ENCODE peak calls at places on chromosomes 16 and 17, in five cellular contexts. One of them, this sample, is unnamed. For H3K4me1 and H3K27me3, the result is how much of the 10 kb centered on the place peaks cover.

GRCh38 chr16:8396463-8396862 is 193.8 kb downstream of the TMEM114 start:
- DNase-seq in SJSA1: no peak
- DNase-seq in fibroblast of lung: no peak
- DNase-seq in heart left ventricle: no peak
- DNase-seq in heart right ventricle: no peak
- DNase-seq in this sample: no peak

GRCh38 chr17:18203308-18203707 is 19.7 kb downstream of the ALKBH5 start:
- DNase-seq in SJSA1: no peak
- DNase-seq in fibroblast of lung: no peak
- DNase-seq in heart left ventricle: no peak
- DNase-seq in heart right ventricle: no peak
- DNase-seq in this sample: no peak

GRCh38 chr16:72621651-72622050 is 426.3 kb downstream of the ZFHX3 start:
- DNase-seq in SJSA1: no peak
- DNase-seq in fibroblast of lung: peak
- DNase-seq in heart left ventricle: no peak
- DNase-seq in heart right ventricle: no peak
- DNase-seq in this sample: no peak

GRCh38 chr16:82634955-82635610 is 8.3 kb downstream of the CDH13 start:
- DNase-seq in SJSA1: no peak
- DNase-seq in fibroblast of lung: no peak
- DNase-seq in heart left ventricle: no peak
- DNase-seq in heart right ventricle: no peak
- DNase-seq in this sample: no peak

GRCh38 chr16:58020628-58021521 is 4.7 kb upstream of the MMP15 start:
- DNase-seq in SJSA1: no peak
- DNase-seq in fibroblast of lung: no peak
- DNase-seq in heart left ventricle: peak
- DNase-seq in heart right ventricle: peak
- DNase-seq in this sample: no peak

GRCh38 chr17:1716912-1717695 is 6.9 kb upstream of the TLCD2 start:
- DNase-seq in SJSA1: peak
- DNase-seq in fibroblast of lung: peak
- DNase-seq in heart left ventricle: peak
- DNase-seq in heart right ventricle: peak
- DNase-seq in this sample: peak

GRCh38 chr16:65414284-65414984 is 292.6 kb upstream of the CDH11 start:
- DNase-seq in SJSA1: peak
- DNase-seq in fibroblast of lung: peak
- DNase-seq in heart left ventricle: no peak
- DNase-seq in heart right ventricle: no peak
- DNase-seq in this sample: peak

GRCh38 chr17:30717290-30718098 is 107.0 kb downstream of the CRLF3 start:
- DNase-seq in SJSA1: no peak
- DNase-seq in fibroblast of lung: no peak
- DNase-seq in heart left ventricle: no peak
- DNase-seq in heart right ventricle: no peak
- DNase-seq in this sample: no peak

GRCh38 chr17:50763716-50764450 is 3.4 kb downstream of the ANKRD40CL start:
- DNase-seq in SJSA1: no peak
- DNase-seq in fibroblast of lung: no peak
- DNase-seq in heart left ventricle: no peak
- DNase-seq in heart right ventricle: no peak
- DNase-seq in this sample: peak

GRCh38 chr17:55286681-55287589 is 22.2 kb downstream of the HLF start:
- DNase-seq in SJSA1: no peak
- DNase-seq in fibroblast of lung: peak
- DNase-seq in heart left ventricle: no peak
- DNase-seq in heart right ventricle: no peak
- DNase-seq in this sample: no peak

GRCh38 chr17:9124554-9124935 is 103.2 kb downstream of the NTN1 start:
- DNase-seq in SJSA1: no peak
- DNase-seq in fibroblast of lung: no peak
- DNase-seq in heart left ventricle: no peak
- DNase-seq in heart right ventricle: no peak
- DNase-seq in this sample: no peak

GRCh38 chr17:35795007-35795870 is at the start of gene MMP28:
- DNase-seq in SJSA1: no peak
- DNase-seq in fibroblast of lung: peak
- DNase-seq in heart left ventricle: peak
- DNase-seq in heart right ventricle: peak
- DNase-seq in this sample: peak

GRCh38 chr16:88464447-88465318 is 11.6 kb downstream of the ZFPM1 start:
- DNase-seq in SJSA1: no peak
- DNase-seq in fibroblast of lung: peak
- DNase-seq in heart left ventricle: no peak
- DNase-seq in heart right ventricle: no peak
- DNase-seq in this sample: no peak

GRCh38 chr17:55895112-55895759 is 144.4 kb downstream of the PCTP start:
- DNase-seq in SJSA1: no peak
- DNase-seq in fibroblast of lung: no peak
- DNase-seq in heart left ventricle: no peak
- DNase-seq in heart right ventricle: no peak
- DNase-seq in this sample: no peak

GRCh38 chr17:62892870-62893338 is 73.1 kb upstream of the TANC2 start:
- DNase-seq in SJSA1: no peak
- DNase-seq in fibroblast of lung: peak
- DNase-seq in heart left ventricle: peak
- DNase-seq in heart right ventricle: no peak
- DNase-seq in this sample: peak

GRCh38 chr17:82386256-82386831 is 14.8 kb downstream of the UTS2R start:
- DNase-seq in SJSA1: no peak
- DNase-seq in fibroblast of lung: no peak
- DNase-seq in heart left ventricle: no peak
- DNase-seq in heart right ventricle: no peak
- DNase-seq in this sample: no peak

GRCh38 chr16:53545433-53545832 is 42.4 kb upstream of the AKTIP start:
- DNase-seq in SJSA1: no peak
- DNase-seq in fibroblast of lung: peak
- DNase-seq in heart left ventricle: no peak
- DNase-seq in heart right ventricle: no peak
- DNase-seq in this sample: no peak

DNA sequence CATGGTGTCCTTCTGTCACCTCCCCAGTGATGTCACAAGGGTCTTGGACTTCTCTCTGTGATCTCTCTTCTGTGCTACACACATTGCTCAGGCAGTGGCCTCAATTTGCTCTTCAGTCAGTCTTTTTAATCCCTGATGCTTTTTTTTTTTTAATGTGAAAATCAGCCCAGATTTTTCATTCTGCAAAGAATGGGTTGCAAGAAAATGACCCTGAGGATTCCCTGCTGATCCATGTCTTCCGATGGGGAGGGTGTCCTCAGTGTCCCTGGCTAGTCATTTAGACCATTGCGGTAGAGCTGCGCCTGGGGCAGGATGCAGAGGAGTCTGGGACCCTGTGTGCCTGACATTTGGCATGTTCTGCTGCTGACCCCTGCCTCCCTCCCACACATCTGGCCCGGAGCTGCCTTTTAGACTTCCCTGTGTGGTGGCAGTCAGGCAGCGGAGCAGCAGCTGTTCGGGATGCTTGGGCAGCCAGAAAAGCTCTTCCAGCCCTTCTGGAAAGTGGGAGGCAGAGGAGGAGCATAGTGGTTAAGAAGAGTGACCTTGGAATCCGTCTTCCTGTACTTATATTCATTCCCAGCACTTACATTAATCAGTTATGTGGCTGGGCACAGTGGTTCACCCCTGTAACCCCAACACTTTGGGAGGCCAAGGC is 12.3 kb downstream of the GPT2 start:
- DNase-seq in SJSA1: no peak
- DNase-seq in fibroblast of lung: peak
- DNase-seq in heart left ventricle: peak
- DNase-seq in heart right ventricle: no peak
- DNase-seq in this sample: no peak
- H3K4me1 ChIP-seq in SJSA1: under half
- H3K4me1 ChIP-seq in fibroblast of lung: under half
- H3K4me1 ChIP-seq in heart left ventricle: under half
- H3K4me1 ChIP-seq in heart right ventricle: under half
- H3K4me1 ChIP-seq in this sample: under half

DNA sequence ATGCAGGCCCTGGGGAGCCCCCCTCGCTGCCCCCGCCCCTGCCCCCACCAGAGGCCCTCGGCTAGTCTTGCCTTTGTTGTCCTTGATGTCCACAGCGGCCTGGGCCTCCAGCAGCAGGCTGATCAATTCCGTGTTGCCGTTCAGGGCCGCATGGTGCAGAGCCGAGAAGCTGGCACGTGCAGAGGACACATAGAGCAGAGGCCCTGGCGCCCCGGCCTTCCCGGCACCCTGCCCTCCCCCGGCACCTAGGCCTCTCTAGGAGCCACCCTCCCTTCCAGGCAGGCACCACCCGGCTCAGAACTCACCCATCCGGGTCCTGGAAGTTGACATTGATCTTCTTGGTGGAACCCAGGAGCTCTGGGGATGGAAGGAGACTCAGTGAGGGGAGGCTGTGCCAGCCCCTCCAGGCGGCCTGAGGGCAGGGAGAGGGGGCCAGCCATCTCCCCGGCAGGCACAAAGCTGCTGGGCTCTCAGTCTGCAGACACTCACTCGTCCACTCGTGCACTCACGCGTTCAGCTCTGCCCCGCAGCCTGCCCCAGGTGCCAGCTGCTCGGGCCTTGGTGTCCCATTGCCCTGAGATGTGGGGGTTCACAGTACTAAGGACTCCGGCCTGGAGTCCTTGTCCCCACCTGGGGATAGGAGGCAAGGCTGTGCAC is 6.3 kb downstream of the CASKIN1 start:
- DNase-seq in SJSA1: no peak
- DNase-seq in fibroblast of lung: no peak
- DNase-seq in heart left ventricle: no peak
- DNase-seq in heart right ventricle: no peak
- DNase-seq in this sample: no peak
- H3K27me3 ChIP-seq in SJSA1: under half
- H3K27me3 ChIP-seq in fibroblast of lung: under half
- H3K27me3 ChIP-seq in heart left ventricle: under half
- H3K27me3 ChIP-seq in heart right ventricle: under half
- H3K27me3 ChIP-seq in this sample: under half

DNA sequence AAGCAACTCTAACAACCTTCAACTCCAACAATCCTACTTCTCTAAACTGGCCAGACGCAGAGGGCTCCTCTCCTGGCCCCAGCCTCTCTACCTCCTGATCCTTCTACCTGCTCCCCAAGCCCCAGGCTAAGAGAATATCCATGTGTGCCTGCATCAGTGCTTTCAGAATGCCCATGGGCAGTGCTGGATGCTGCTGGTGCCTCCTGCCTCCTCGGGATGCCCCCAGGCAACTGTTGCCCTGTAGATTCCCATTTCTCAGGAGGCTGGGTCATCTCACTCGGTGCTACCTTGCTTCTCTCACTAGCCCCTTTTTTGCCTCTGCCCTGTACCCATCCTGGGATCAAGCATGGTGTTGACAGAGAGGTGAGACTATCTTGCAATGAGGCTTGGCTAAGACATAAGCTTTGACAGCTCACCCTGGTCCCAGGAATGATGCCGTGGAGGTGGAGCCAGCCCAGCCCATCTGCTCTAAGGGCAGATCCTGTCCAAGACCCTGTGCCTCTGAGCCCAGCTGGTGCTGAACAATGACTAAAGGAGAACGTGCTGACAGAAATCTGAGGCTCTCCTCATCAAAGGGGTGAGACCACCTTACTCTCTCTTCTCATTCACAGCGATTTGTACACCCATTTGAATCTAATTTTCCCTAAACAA is 19.4 kb upstream of the SUPT4H1 start:
- DNase-seq in SJSA1: no peak
- DNase-seq in fibroblast of lung: no peak
- DNase-seq in heart left ventricle: no peak
- DNase-seq in heart right ventricle: no peak
- DNase-seq in this sample: no peak
- H3K4me1 ChIP-seq in SJSA1: under half
- H3K4me1 ChIP-seq in fibroblast of lung: under half
- H3K4me1 ChIP-seq in heart left ventricle: under half
- H3K4me1 ChIP-seq in heart right ventricle: under half
- H3K4me1 ChIP-seq in this sample: under half

GRCh38 chr17:45896803-45897693 is 2.7 kb downstream of the MAPT start:
- DNase-seq in SJSA1: no peak
- DNase-seq in fibroblast of lung: no peak
- DNase-seq in heart left ventricle: no peak
- DNase-seq in heart right ventricle: no peak
- DNase-seq in this sample: peak
- H3K27me3 ChIP-seq in SJSA1: half or more
- H3K27me3 ChIP-seq in fibroblast of lung: under half
- H3K27me3 ChIP-seq in heart left ventricle: under half
- H3K27me3 ChIP-seq in heart right ventricle: under half
- H3K27me3 ChIP-seq in this sample: half or more

This sample was measured in foreskin keratinocyte.